ENCODE peak calls at places on chromosomes 4 and X, in seven cellular contexts. T is fibroblast of lung, K is GM23338, C is AG04450, F is HCT116, A is tibial artery, H is cardiac fibroblast. P is an unnamed sample.

GRCh38 chrX:257681-258289 is 23.4 kb upstream of the PLCXD1 start:
- DNase-seq in T (no peak), K (no peak), C (no peak), F (no peak), A (no peak), H (no peak), P (no peak)

GRCh38 chr4:129410115-129410514 is 314.2 kb downstream of the C4orf33 start:
- DNase-seq in T (no peak), K (no peak), C (no peak), F (no peak), A (no peak), H (no peak), P (no peak)

GRCh38 chr4:99447079-99447478 is 11.9 kb upstream of the ADH7 start:
- DNase-seq in T (peak), K (peak), C (peak), F (peak), A (no peak), H (peak), P (no peak)

GRCh38 chr4:150510176-150510875 is 71.6 kb upstream of the MAB21L2 start:
- DNase-seq in T (peak), K (no peak), C (peak), F (peak), A (no peak), H (peak), P (no peak)

GRCh38 chrX:53456254-53456653 is 22.1 kb upstream of the HSD17B10 start:
- DNase-seq in T (peak), K (no peak), C (no peak), F (no peak), A (no peak), H (peak), P (no peak)

GRCh38 chr4:187380181-187380581 is 615.4 kb upstream of the ZFP42 start:
- DNase-seq in T (no peak), K (peak), C (no peak), F (peak), A (no peak), H (peak), P (peak)

GRCh38 chr4:137545461-137545861 is 13.2 kb upstream of the PCDH18 start:
- DNase-seq in T (peak), K (peak), C (peak), F (no peak), A (peak), H (peak), P (no peak)

GRCh38 chr4:98298022-98298421 is 36.8 kb downstream of the RAP1GDS1 start:
- DNase-seq in T (no peak), K (no peak), C (no peak), F (no peak), A (no peak), H (no peak), P (no peak)

GRCh38 chr4:54104907-54105306 is 4.9 kb downstream of the GSX2 start:
- DNase-seq in T (no peak), K (no peak), C (no peak), F (no peak), A (no peak), H (no peak), P (no peak)

GRCh38 chr4:70178075-70178660 is 17.4 kb upstream of the ODAM start:
- DNase-seq in T (no peak), K (peak), C (no peak), F (no peak), A (no peak), H (no peak), P (peak)

GRCh38 chr4:70182517-70183167 is 12.9 kb upstream of the ODAM start:
- DNase-seq in T (no peak), K (no peak), C (no peak), F (no peak), A (no peak), H (no peak), P (no peak)

GRCh38 chr4:70187216-70187615 is 8.3 kb upstream of the ODAM start:
- DNase-seq in T (no peak), K (no peak), C (no peak), F (no peak), A (no peak), H (no peak), P (no peak)

GRCh38 chr4:70183168-70183939 is 12.2 kb upstream of the ODAM start:
- DNase-seq in T (peak), K (peak), C (peak), F (peak), A (no peak), H (peak), P (peak)

GRCh38 chr4:70183940-70184246 is 11.6 kb upstream of the ODAM start:
- DNase-seq in T (no peak), K (no peak), C (no peak), F (no peak), A (no peak), H (no peak), P (no peak)
- TF ChIP-seq CTCF in T (no peak), K (no peak), C (no peak), F (no peak), A (no peak), H (no peak), P (no peak)

GRCh38 chr4:105765690-105766407 is 57.3 kb downstream of the GSTCD start:
- DNase-seq in T (peak), K (peak), C (peak), F (peak), A (no peak), H (peak), P (peak)
- TF ChIP-seq CTCF in T (no peak), K (no peak), C (peak), F (no peak), A (no peak), H (no peak), P (no peak)

DNA sequence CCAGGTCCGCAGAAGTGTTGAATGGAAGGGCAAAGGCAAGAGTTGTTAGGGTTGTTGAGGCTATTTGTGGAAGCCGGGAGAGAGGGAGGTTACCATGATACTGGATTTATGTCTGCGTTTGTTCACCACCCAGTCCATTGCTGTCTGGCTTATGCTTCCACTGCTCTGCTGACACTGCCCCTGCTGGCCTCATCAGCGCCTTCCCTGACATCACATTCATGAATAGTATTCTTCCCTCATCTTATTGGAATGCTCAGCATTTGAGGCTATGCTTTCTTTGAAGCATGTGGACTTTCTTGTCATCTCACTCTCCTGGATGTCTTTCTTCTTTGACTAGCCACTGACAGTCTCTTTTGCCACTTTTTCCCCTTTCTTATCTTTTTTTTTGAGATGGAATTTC is 10.3 kb downstream of the GNL3L start:
- DNase-seq in T (peak), K (peak), C (peak), F (no peak), A (no peak), H (peak), P (no peak)
- TF ChIP-seq CTCF in T (peak), K (no peak), C (peak), F (no peak), A (peak), H (peak), P (peak)

GRCh38 chr4:174218127-174218790 is 65.2 kb downstream of the FBXO8 start:
- DNase-seq in T (peak), K (peak), C (no peak), F (no peak), A (no peak), H (no peak), P (no peak)

GRCh38 chr4:174216935-174217272 is 66.6 kb downstream of the FBXO8 start:
- DNase-seq in T (no peak), K (peak), C (no peak), F (no peak), A (no peak), H (no peak), P (no peak)

GRCh38 chr4:174215936-174216699 is 67.3 kb downstream of the FBXO8 start:
- DNase-seq in T (no peak), K (peak), C (no peak), F (no peak), A (no peak), H (no peak), P (no peak)

GRCh38 chr4:174215055-174215454 is 68.4 kb downstream of the FBXO8 start:
- DNase-seq in T (no peak), K (no peak), C (no peak), F (no peak), A (no peak), H (no peak), P (no peak)

GRCh38 chr4:174217273-174218126 is 66.0 kb downstream of the FBXO8 start:
- DNase-seq in T (peak), K (peak), C (no peak), F (no peak), A (no peak), H (peak), P (no peak)
- TF ChIP-seq CTCF in T (no peak), K (no peak), C (peak), F (no peak), A (no peak), H (peak), P (no peak)

GRCh38 chr4:124913237-124913636 is 200.7 kb upstream of the ANKRD50 start:
- DNase-seq in T (no peak), K (peak), C (no peak), F (no peak), A (no peak), H (no peak), P (peak)
- TF ChIP-seq CTCF in T (no peak), K (peak), C (no peak), F (no peak), A (no peak), H (no peak), P (no peak)

GRCh38 chr4:26459054-26459755 is 31.1 kb downstream of the CCKAR start:
- DNase-seq in T (peak), K (peak), C (peak), F (peak), A (no peak), H (peak), P (no peak)
- TF ChIP-seq CTCF in T (peak), K (peak), C (peak), F (peak), A (peak), H (peak), P (peak)

GRCh38 chrX:50211510-50211909 is 6.9 kb downstream of the CCNB3 start:
- DNase-seq in T (no peak), K (peak), C (no peak), F (no peak), A (no peak), H (peak), P (peak)
- TF ChIP-seq CTCF in T (no peak), K (peak), C (peak), F (no peak), A (no peak), H (peak), P (peak)

GRCh38 chr4:155403886-155404285 is 27.1 kb upstream of the MAP9 start:
- DNase-seq in T (peak), K (peak), C (no peak), F (peak), A (no peak), H (peak), P (no peak)
- TF ChIP-seq CTCF in T (peak), K (peak), C (peak), F (peak), A (peak), H (peak), P (peak)

P was measured in H9.